ENCODE peak calls at places on chromosomes 13 and 19, in eight cellular contexts. N is psoas muscle, F is breast epithelium, J is mammary epithelial cell, V is foreskin fibroblast, S is GM23338, L is BE2C, A is right lobe of liver. H is an unnamed sample.

GRCh38 chr19:32208060-32208459 is 137.3 kb upstream of the ZNF507 start:
- DNase-seq in N (no peak), F (no peak), J (no peak), V (no peak), S (no peak), L (no peak), A (no peak), H (no peak)

GRCh38 chr13:45113809-45114208 is 6.5 kb upstream of the GTF2F2 start:
- DNase-seq in N (no peak), F (no peak), J (no peak), V (no peak), S (no peak), L (no peak), A (no peak), H (no peak)

GRCh38 chr13:51724721-51725120 is 79.2 kb downstream of the DHRS12 start:
- DNase-seq in N (no peak), F (no peak), J (no peak), V (peak), S (no peak), L (no peak), A (no peak), H (no peak)

GRCh38 chr13:90622547-90622946 is 724.9 kb upstream of the MIR17HG start:
- DNase-seq in N (no peak), F (no peak), J (peak), V (peak), S (no peak), L (no peak), A (no peak), H (no peak)

GRCh38 chr13:63167699-63168337 is 1752.2 kb upstream of the PCDH20 start:
- DNase-seq in N (no peak), F (no peak), J (no peak), V (no peak), S (peak), L (no peak), A (no peak), H (no peak)

GRCh38 chr19:46528601-46529447 is 33.2 kb upstream of the PNMA8B start:
- DNase-seq in N (no peak), F (no peak), J (no peak), V (no peak), S (no peak), L (no peak), A (peak), H (no peak)

GRCh38 chr19:51695702-51696315 is 2.7 kb downstream of the SPACA6 start:
- DNase-seq in N (no peak), F (no peak), J (no peak), V (no peak), S (no peak), L (no peak), A (no peak), H (no peak)

GRCh38 chr13:67100723-67101122 is 129.4 kb downstream of the PCDH9 start:
- DNase-seq in N (no peak), F (no peak), J (no peak), V (no peak), S (peak), L (no peak), A (no peak), H (peak)

GRCh38 chr13:47215741-47216140 is 318.9 kb upstream of the HTR2A start:
- DNase-seq in N (no peak), F (no peak), J (peak), V (peak), S (peak), L (peak), A (no peak), H (peak)

GRCh38 chr19:45863840-45864628 is at the start of gene FOXA3:
- DNase-seq in N (peak), F (no peak), J (no peak), V (peak), S (peak), L (peak), A (peak), H (peak)

GRCh38 chr13:48838193-48839000 is 137.3 kb upstream of the FNDC3A start:
- DNase-seq in N (no peak), F (no peak), J (no peak), V (peak), S (no peak), L (no peak), A (no peak), H (no peak)

GRCh38 chr13:106599875-106600797 is 32.2 kb upstream of the ARGLU1 start:
- DNase-seq in N (no peak), F (no peak), J (peak), V (peak), S (no peak), L (no peak), A (no peak), H (no peak)

GRCh38 chr13:44243198-44243852 is 130.3 kb upstream of the SERP2 start:
- DNase-seq in N (peak), F (peak), J (peak), V (peak), S (peak), L (peak), A (no peak), H (peak)

GRCh38 chr13:107367258-107367657 is 799.3 kb upstream of the ARGLU1 start:
- DNase-seq in N (no peak), F (no peak), J (no peak), V (no peak), S (no peak), L (no peak), A (no peak), H (no peak)

GRCh38 chr19:41442473-41443360 is at the start of gene ERICH4:
- DNase-seq in N (no peak), F (no peak), J (no peak), V (no peak), S (no peak), L (no peak), A (peak), H (no peak)

GRCh38 chr13:114126789-114127472 is 5.5 kb downstream of the RASA3 start:
- DNase-seq in N (peak), F (no peak), J (no peak), V (no peak), S (no peak), L (no peak), A (peak), H (no peak)

GRCh38 chr13:50453238-50453637 is 390.3 kb downstream of the DLEU7 start:
- DNase-seq in N (no peak), F (no peak), J (no peak), V (peak), S (no peak), L (no peak), A (no peak), H (no peak)

GRCh38 chr13:45200701-45201230 is at the start of gene KCTD4:
- DNase-seq in N (no peak), F (no peak), J (peak), V (peak), S (no peak), L (no peak), A (no peak), H (no peak)

GRCh38 chr13:41557719-41558118 is 100.4 kb downstream of the RGCC start:
- DNase-seq in N (no peak), F (no peak), J (no peak), V (no peak), S (no peak), L (no peak), A (no peak), H (no peak)

GRCh38 chr13:41562083-41562482 is 104.7 kb downstream of the RGCC start:
- DNase-seq in N (peak), F (peak), J (peak), V (peak), S (no peak), L (no peak), A (no peak), H (no peak)

GRCh38 chr13:41561179-41561578 is 103.8 kb downstream of the RGCC start:
- DNase-seq in N (no peak), F (no peak), J (no peak), V (peak), S (no peak), L (no peak), A (no peak), H (no peak)

GRCh38 chr13:41562541-41563178 is 105.3 kb downstream of the RGCC start:
- DNase-seq in N (no peak), F (no peak), J (no peak), V (peak), S (no peak), L (no peak), A (no peak), H (no peak)

GRCh38 chr13:41558781-41559560 is 101.6 kb downstream of the RGCC start:
- DNase-seq in N (no peak), F (no peak), J (no peak), V (no peak), S (no peak), L (no peak), A (no peak), H (no peak)
- H3K4me3 ChIP-seq in N (no peak), F (no peak), J (no peak), V (no peak), S (no peak), L (no peak), A (no peak), H (no peak)

GRCh38 chr13:110924639-110924934 is 9.7 kb upstream of the ANKRD10 start:
- DNase-seq in N (no peak), F (no peak), J (no peak), V (no peak), S (no peak), L (no peak), A (no peak), H (no peak)
- TF ChIP-seq CTCF in N (no peak), F (no peak), J (no peak), V (no peak), S (no peak), L (no peak), A (no peak), H (no peak)

DNA sequence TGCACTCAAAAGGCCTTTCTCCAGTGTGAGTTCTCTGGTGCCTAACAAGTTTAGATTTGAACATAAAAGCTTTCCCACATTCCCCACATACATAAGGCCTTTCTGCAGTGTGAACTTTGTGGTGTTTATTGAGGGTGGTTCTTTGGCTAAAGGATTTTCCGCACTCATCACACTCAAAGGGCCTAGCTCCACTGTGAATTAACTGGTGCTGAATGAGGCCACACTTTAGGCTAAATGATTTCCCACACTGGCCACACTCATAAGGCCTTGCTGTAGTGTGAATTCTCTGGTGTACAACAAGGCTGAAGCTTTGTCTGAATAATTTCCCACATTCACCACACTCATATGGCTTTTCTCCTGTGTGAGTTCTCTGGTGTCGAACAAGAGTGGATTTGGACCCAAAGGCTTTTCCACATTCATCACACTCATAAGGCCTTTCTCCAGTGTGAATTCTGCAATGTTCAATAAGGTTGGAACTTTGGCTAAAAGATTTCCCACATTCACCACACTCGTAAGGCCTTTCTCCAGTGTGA is 6.2 kb downstream of the ZNF416 start:
- DNase-seq in N (no peak), F (no peak), J (no peak), V (no peak), S (no peak), L (no peak), A (no peak), H (no peak)
- H3K4me3 ChIP-seq in N (no peak), F (peak), J (no peak), V (no peak), S (no peak), L (no peak), A (no peak), H (peak)

DNA sequence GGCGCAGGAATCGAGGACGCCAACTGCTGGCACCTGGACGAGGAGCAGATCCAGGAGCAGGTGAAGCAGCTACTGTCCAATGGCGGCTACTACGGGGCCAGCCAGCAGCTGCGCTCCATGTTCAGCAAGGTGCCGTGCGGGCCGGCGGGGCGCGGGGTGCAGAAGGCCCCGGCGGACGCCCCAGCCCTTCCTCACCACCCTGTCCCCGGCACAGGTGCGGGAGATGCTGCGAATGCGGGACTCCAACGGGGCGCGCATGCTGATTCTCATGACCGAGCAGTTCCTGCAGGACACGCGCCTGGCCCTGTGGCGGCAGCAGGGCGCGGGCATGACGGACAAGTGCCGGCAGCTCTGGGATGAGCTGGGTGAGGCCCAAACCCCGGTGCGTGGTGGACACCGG is 13.6 kb downstream of the ZSWIM4 start:
- DNase-seq in N (no peak), F (no peak), J (no peak), V (no peak), S (no peak), L (no peak), A (no peak), H (peak)
- TF ChIP-seq CTCF in N (no peak), F (no peak), J (no peak), V (no peak), S (no peak), L (no peak), A (no peak), H (no peak)

GRCh38 chr19:20612711-20613316 is 47.2 kb upstream of the ZNF737 start:
- DNase-seq in N (no peak), F (no peak), J (peak), V (no peak), S (no peak), L (no peak), A (no peak), H (no peak)
- H3K4me3 ChIP-seq in N (no peak), F (peak), J (peak), V (no peak), S (no peak), L (no peak), A (no peak), H (no peak)

DNA sequence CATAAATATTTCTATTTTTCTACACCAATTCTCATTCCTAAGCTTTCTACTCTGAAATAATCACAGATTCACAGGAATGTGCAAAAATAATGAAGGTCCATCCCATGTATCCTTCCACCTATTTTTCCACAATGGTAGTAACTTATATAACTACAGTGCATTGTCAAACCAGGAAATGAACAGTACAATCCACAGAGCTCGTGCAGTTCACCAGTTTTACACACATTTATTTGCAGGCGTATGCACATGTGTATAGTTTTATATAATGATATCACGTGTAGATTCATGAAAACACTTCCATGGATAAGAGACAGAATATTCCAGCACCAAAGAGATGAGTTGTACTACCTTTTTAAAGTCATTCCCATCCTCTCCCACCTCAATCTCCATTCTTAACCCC is 12.9 kb downstream of the EEF1AKMT1 start:
- DNase-seq in N (no peak), F (no peak), J (no peak), V (no peak), S (no peak), L (no peak), A (no peak), H (no peak)
- TF ChIP-seq CTCF in N (no peak), F (no peak), J (no peak), V (no peak), S (no peak), L (no peak), A (no peak), H (no peak)

GRCh38 chr19:35715981-35716734 is 1.6 kb upstream of the KMT2B start:
- DNase-seq in N (peak), F (no peak), J (no peak), V (peak), S (peak), L (peak), A (peak), H (no peak)

GRCh38 chr19:35716735-35716984 is 1.1 kb upstream of the KMT2B start:
- DNase-seq in N (no peak), F (no peak), J (no peak), V (no peak), S (no peak), L (no peak), A (no peak), H (no peak)

GRCh38 chr19:35714601-35715354 is 3.0 kb upstream of the KMT2B start:
- DNase-seq in N (no peak), F (no peak), J (no peak), V (no peak), S (peak), L (no peak), A (no peak), H (peak)

GRCh38 chr19:35713904-35714440 is 3.8 kb upstream of the KMT2B start:
- DNase-seq in N (no peak), F (no peak), J (no peak), V (no peak), S (no peak), L (no peak), A (no peak), H (no peak)

GRCh38 chr19:35715355-35715809 is 2.4 kb upstream of the KMT2B start:
- DNase-seq in N (no peak), F (no peak), J (no peak), V (no peak), S (no peak), L (no peak), A (no peak), H (no peak)
- H3K4me3 ChIP-seq in N (peak), F (peak), J (no peak), V (no peak), S (peak), L (no peak), A (no peak), H (peak)

GRCh38 chr19:13002970-13003540 is 7.8 kb downstream of the NFIX start:
- DNase-seq in N (no peak), F (no peak), J (no peak), V (no peak), S (no peak), L (no peak), A (no peak), H (no peak)

GRCh38 chr19:13001502-13002388 is 6.5 kb downstream of the NFIX start:
- DNase-seq in N (peak), F (peak), J (no peak), V (peak), S (no peak), L (no peak), A (no peak), H (no peak)

GRCh38 chr19:13004273-13004672 is 9.0 kb downstream of the NFIX start:
- DNase-seq in N (no peak), F (no peak), J (no peak), V (no peak), S (no peak), L (no peak), A (no peak), H (no peak)

GRCh38 chr19:13001166-13001501 is 5.9 kb downstream of the NFIX start:
- DNase-seq in N (no peak), F (no peak), J (no peak), V (no peak), S (no peak), L (no peak), A (no peak), H (no peak)

GRCh38 chr19:13002389-13002898 is 7.2 kb downstream of the NFIX start:
- DNase-seq in N (peak), F (peak), J (no peak), V (peak), S (no peak), L (no peak), A (no peak), H (no peak)
- TF ChIP-seq CTCF in N (no peak), F (no peak), J (no peak), V (no peak), S (no peak), L (no peak), A (no peak), H (no peak)